ENCODE peak calls at places on chromosomes 6 and 20, in six cellular contexts. W is CD4-positive, alpha-beta memory T cell; X is tibial nerve; T is psoas muscle; J is fibroblast of lung; V is heart left ventricle. L is an unnamed sample.

GRCh38 chr6:70281923-70282902 is 20.7 kb downstream of the COL9A1 start:
- DNase-seq in T (no peak), W (no peak), V (no peak), X (no peak), J (no peak), L (no peak)

GRCh38 chr6:37004044-37004984 is 1.1 kb upstream of the FGD2 start:
- DNase-seq in T (no peak), V (no peak), W (no peak), X (no peak), J (no peak), L (no peak)

GRCh38 chr20:49814057-49814675 is 1.5 kb downstream of the SLC9A8 start:
- DNase-seq in J (no peak), W (no peak), V (no peak), T (no peak), X (no peak), L (no peak)

GRCh38 chr20:35007891-35008290 is 52.2 kb downstream of the MYH7B start:
- DNase-seq in J (no peak), W (no peak), V (no peak), X (no peak), T (peak; percentile 7), L (no peak)

GRCh38 chr6:7697820-7698623 is 27.9 kb upstream of the BMP6 start:
- DNase-seq in W (no peak), X (peak; percentile 39), T (no peak), V (peak; percentile 41), J (peak; percentile 93), L (peak; percentile 62)

GRCh38 chr6:144585217-144585814 is 300.2 kb downstream of the UTRN start:
- DNase-seq in T (no peak), V (no peak), X (no peak), J (peak; percentile 71), W (peak; percentile 26), L (no peak)

GRCh38 chr6:166509193-166509592 is 77.3 kb downstream of the RAMACL start:
- DNase-seq in W (no peak), T (no peak), V (no peak), X (no peak), J (no peak), L (no peak)

GRCh38 chr6:150841189-150841588 is 24.3 kb upstream of the MTHFD1L start:
- DNase-seq in J (no peak), W (no peak), X (no peak), T (no peak), V (no peak), L (no peak)

GRCh38 chr20:11270566-11270965 is 596.8 kb upstream of the JAG1 start:
- DNase-seq in X (no peak), T (no peak), J (no peak), W (no peak), V (no peak), L (no peak)

GRCh38 chr20:40331699-40332098 is 357.3 kb downstream of the MAFB start:
- DNase-seq in T (no peak), J (no peak), X (no peak), V (no peak), W (no peak), L (no peak)

GRCh38 chr6:163965426-163966348 is 551.2 kb downstream of the QKI start:
- DNase-seq in T (no peak), X (no peak), V (peak; percentile 61), J (no peak), W (no peak), L (no peak)

GRCh38 chr20:34437330-34437986 is 74.4 kb downstream of the ITCH start:
- DNase-seq in X (no peak), T (no peak), V (no peak), J (peak; percentile 4), W (no peak), L (no peak)

GRCh38 chr20:50692553-50692933 is 1.2 kb upstream of the RIPOR3 start:
- DNase-seq in W (no peak), T (no peak), J (no peak), V (no peak), X (no peak), L (no peak)

GRCh38 chr6:95804847-95805541 is 210.8 kb upstream of the FUT9 start:
- DNase-seq in V (no peak), W (no peak), X (no peak), J (no peak), T (no peak), L (no peak)

GRCh38 chr6:95517004-95517403 is 60.3 kb upstream of the MANEA start:
- DNase-seq in J (no peak), X (no peak), T (no peak), W (no peak), V (no peak), L (no peak)

GRCh38 chr6:16839780-16840179 is 78.5 kb upstream of the ATXN1 start:
- DNase-seq in X (no peak), V (no peak), T (no peak), W (no peak), J (no peak), L (no peak)

GRCh38 chr6:159168536-159169192 is 536 bp upstream of the FNDC1 start:
- DNase-seq in T (peak; percentile 50), X (peak; percentile 24), W (no peak), V (peak; percentile 61), J (peak; percentile 49), L (peak; percentile 67)

GRCh38 chr20:58580493-58580835 is 65.3 kb upstream of the APCDD1L start:
- DNase-seq in T (no peak), V (no peak), W (no peak), J (no peak), X (no peak), L (no peak)

GRCh38 chr20:31740208-31740607 is 1.1 kb downstream of the TPX2 start:
- DNase-seq in W (no peak), V (no peak), T (no peak), X (no peak), J (peak; percentile 76), L (no peak)

DNA sequence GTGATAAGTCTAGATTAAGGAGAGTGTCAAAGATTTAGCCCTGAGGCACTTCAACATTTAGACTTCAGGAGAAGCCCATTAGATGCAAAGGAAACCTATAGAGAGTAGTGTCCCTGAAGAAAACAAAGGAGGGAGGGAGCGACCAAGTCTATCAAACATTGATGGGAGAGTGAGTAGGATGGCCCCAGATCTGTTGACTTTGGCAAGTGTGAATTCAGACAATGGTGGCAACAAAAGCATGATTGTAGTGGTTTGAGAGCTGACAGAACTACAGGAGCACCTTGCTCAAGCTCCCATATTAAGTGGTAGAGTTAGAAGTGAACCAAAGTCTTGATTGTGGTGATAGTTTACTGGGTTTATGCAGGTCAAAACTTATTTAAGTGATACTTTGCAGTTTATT is 979 bp upstream of the ABCF1 start:
- DNase-seq in T (no peak), X (no peak), V (no peak), J (no peak), W (no peak), L (no peak)
- H3K4me3 ChIP-seq in T (peak overlapping the region; percentile 81), X (peak overlapping the region; percentile 67), V (peak overlapping the region; percentile 95), J (peak overlapping the region; percentile 91), W (peak overlapping the region; percentile 88), L (no peak overlapping the region)

GRCh38 chr6:160455484-160456213 is 107.5 kb downstream of the SLC22A3 start:
- DNase-seq in T (peak; percentile 48), V (peak; percentile 33), J (peak; percentile 68), X (peak; percentile 77), W (peak; percentile 72), L (no peak)
- H3K4me3 ChIP-seq in T (peak overlapping the region; percentile 43), V (peak overlapping the region; percentile 34), J (peak overlapping the region; percentile 44), X (peak overlapping the region; percentile 8), W (no peak overlapping the region), L (no peak overlapping the region)

GRCh38 chr6:12265795-12266194 is 24.4 kb upstream of the EDN1 start:
- DNase-seq in W (no peak), T (no peak), V (no peak), X (no peak), J (no peak), L (no peak)
- H3K4me3 ChIP-seq in W (no peak overlapping the region), T (no peak overlapping the region), V (no peak overlapping the region), X (no peak overlapping the region), J (no peak overlapping the region), L (no peak overlapping the region)

GRCh38 chr20:64102647-64103354 is 4.6 kb downstream of the NPBWR2 start:
- DNase-seq in V (peak; percentile 25), W (no peak), J (no peak), X (no peak), T (peak; percentile 13), L (no peak)
- H3K4me3 ChIP-seq in V (peak overlapping the region; percentile 47), W (no peak overlapping the region), J (no peak overlapping the region), X (peak overlapping the region; percentile 36), T (peak overlapping the region; percentile 61), L (no peak overlapping the region)